ENCODE peak calls at places on chromosomes 13 and 19, in ten cellular contexts. V is stimulated activated CD8-positive, alpha-beta memory T cell treated with anti-CD3 and anti-CD28 coated beads, Interleukin-4, amount 100 ng/mL, for 48 hours; A is GM10248; C is left colon; S is psoas muscle; O is Calu3; G is cardiac fibroblast; I is T-helper 17 cell; J is right cardiac atrium; B is brain pericyte. E is an unnamed sample.

GRCh38 chr19:7199613-7200533 is 94.3 kb downstream of the INSR start:
- DNase-seq in C (peak), A (no peak), I (no peak), S (no peak), V (no peak), O (peak), B (no peak), J (no peak), G (peak), E (no peak)

GRCh38 chr13:36919833-36920611 is at the start of gene SMAD9:
- DNase-seq in A (peak), G (peak), V (peak), B (no peak), I (no peak), S (peak), J (peak), C (peak), O (peak), E (no peak)

GRCh38 chr13:110346661-110347067 is 39.6 kb downstream of the COL4A2 start:
- DNase-seq in O (no peak), B (no peak), A (no peak), J (no peak), I (no peak), C (peak), V (no peak), G (peak), S (no peak), E (no peak)

GRCh38 chr13:42728507-42729180 is 52.7 kb upstream of the FAM216B start:
- DNase-seq in J (no peak), O (no peak), V (no peak), I (no peak), C (no peak), G (no peak), B (no peak), S (no peak), A (no peak), E (no peak)

GRCh38 chr13:74758188-74758587 is 624.0 kb upstream of the KLF12 start:
- DNase-seq in O (no peak), S (no peak), C (no peak), J (no peak), B (no peak), G (no peak), A (no peak), I (no peak), V (no peak), E (no peak)

GRCh38 chr13:38024431-38024830 is 154.9 kb upstream of the TRPC4 start:
- DNase-seq in J (no peak), V (no peak), S (no peak), A (no peak), B (no peak), I (no peak), G (peak), C (no peak), O (no peak), E (no peak)

GRCh38 chr13:40164137-40164536 is 502.3 kb downstream of the FOXO1 start:
- DNase-seq in B (no peak), G (peak), J (no peak), V (no peak), I (no peak), O (peak), S (no peak), C (no peak), A (no peak), E (no peak)

GRCh38 chr13:31044658-31045620 is 112.5 kb downstream of the TEX26 start:
- DNase-seq in B (no peak), S (no peak), O (peak), C (peak), A (no peak), I (no peak), J (no peak), V (peak), G (no peak), E (no peak)

GRCh38 chr13:34357435-34358232 is 539.7 kb downstream of the RFC3 start:
- DNase-seq in A (no peak), S (no peak), B (no peak), I (no peak), J (no peak), V (no peak), G (peak), C (no peak), O (no peak), E (no peak)

GRCh38 chr13:23655321-23655720 is 85.1 kb downstream of the TNFRSF19 start:
- DNase-seq in C (no peak), S (no peak), O (no peak), J (no peak), B (no peak), G (no peak), A (no peak), V (no peak), I (no peak), E (no peak)

GRCh38 chr19:5934779-5935472 is 20.9 kb downstream of the CAPS start:
- DNase-seq in C (no peak), A (no peak), S (no peak), J (no peak), I (no peak), G (peak), B (peak), O (no peak), V (no peak), E (no peak)

GRCh38 chr13:27622102-27622820 is 569 bp downstream of the POLR1D start:
- DNase-seq in G (peak), A (no peak), C (no peak), S (no peak), O (no peak), V (no peak), B (no peak), I (no peak), J (no peak), E (no peak)

GRCh38 chr13:44240611-44241010 is 133.0 kb upstream of the SERP2 start:
- DNase-seq in J (no peak), A (no peak), C (no peak), V (no peak), I (no peak), O (no peak), B (no peak), S (no peak), G (no peak), E (no peak)

GRCh38 chr13:84405286-84405685 is 523.0 kb upstream of the SLITRK1 start:
- DNase-seq in G (peak), I (no peak), O (no peak), S (no peak), V (no peak), J (no peak), A (no peak), B (no peak), C (no peak), E (no peak)

GRCh38 chr19:39293394-39293793 is 2.8 kb upstream of the IFNL1 start:
- DNase-seq in A (no peak), V (no peak), O (no peak), J (no peak), C (no peak), S (no peak), I (no peak), B (no peak), G (no peak), E (no peak)

GRCh38 chr13:110882972-110883371 is 31.9 kb downstream of the ANKRD10 start:
- DNase-seq in G (no peak), S (no peak), B (no peak), I (no peak), V (no peak), O (no peak), A (no peak), C (no peak), J (no peak), E (no peak)

GRCh38 chr13:98199480-98199879 is 22.4 kb upstream of the RNF113B start:
- DNase-seq in J (no peak), A (no peak), O (no peak), C (no peak), S (no peak), V (no peak), G (no peak), B (no peak), I (no peak), E (no peak)

GRCh38 chr13:30610311-30610710 is 7.4 kb upstream of the USPL1 start:
- DNase-seq in C (no peak), A (no peak), J (no peak), S (no peak), G (no peak), V (no peak), I (no peak), B (no peak), O (no peak), E (no peak)

GRCh38 chr19:13873776-13874515 is 3.0 kb upstream of the NANOS3 start:
- DNase-seq in I (no peak), J (no peak), C (no peak), B (no peak), O (no peak), G (no peak), V (no peak), A (no peak), S (no peak), E (no peak)

GRCh38 chr13:111027481-111028439 is 87.3 kb upstream of the ARHGEF7 start:
- DNase-seq in V (no peak), O (no peak), G (peak), C (no peak), A (no peak), B (no peak), I (no peak), S (no peak), J (no peak), E (no peak)

GRCh38 chr13:77535448-77535847 is at the start of gene SCEL:
- DNase-seq in J (no peak), G (no peak), B (no peak), O (peak), V (no peak), C (no peak), A (no peak), S (no peak), I (no peak), E (no peak)

GRCh38 chr19:8001651-8001994 is 3.8 kb downstream of the ELAVL1 start:
- DNase-seq in B (no peak), G (no peak), J (no peak), C (no peak), V (no peak), I (no peak), A (no peak), O (no peak), S (no peak), E (no peak)

E was measured in activated B cell treated with CpG ODN at 0.5 μM for 24 hours.